ENCODE peak calls at places on chromosomes 4 and X, in ten cellular contexts. One of them, this sample, is unnamed.

GRCh38 chr4:158065176-158065575 is 107.6 kb downstream of the GASK1B start:
- DNase-seq in lower leg skin: no peak
- DNase-seq in tibial nerve: no peak
- DNase-seq in GM12892: no peak
- DNase-seq in heart left ventricle: no peak
- DNase-seq in ovary: no peak
- DNase-seq in right lobe of liver: no peak
- DNase-seq in A549: no peak
- DNase-seq in NB4: no peak
- DNase-seq in thyroid gland: no peak
- DNase-seq in this sample: no peak

GRCh38 chrX:133534172-133534571 is 118.9 kb upstream of the GPC4 start:
- DNase-seq in heart left ventricle: no peak
- DNase-seq in GM12892: no peak
- DNase-seq in right lobe of liver: no peak
- DNase-seq in A549: no peak
- DNase-seq in thyroid gland: no peak
- DNase-seq in ovary: no peak
- DNase-seq in lower leg skin: no peak
- DNase-seq in tibial nerve: no peak
- DNase-seq in NB4: no peak
- DNase-seq in this sample: no peak

GRCh38 chr4:88283661-88284377 is 542 bp downstream of the PPM1K start:
- DNase-seq in lower leg skin: peak
- DNase-seq in NB4: peak
- DNase-seq in GM12892: peak
- DNase-seq in A549: peak
- DNase-seq in thyroid gland: peak
- DNase-seq in heart left ventricle: peak
- DNase-seq in ovary: peak
- DNase-seq in right lobe of liver: peak
- DNase-seq in tibial nerve: peak
- DNase-seq in this sample: peak

GRCh38 chrX:83510466-83511181 is 2.5 kb downstream of the POU3F4 start:
- DNase-seq in heart left ventricle: no peak
- DNase-seq in thyroid gland: no peak
- DNase-seq in lower leg skin: no peak
- DNase-seq in GM12892: no peak
- DNase-seq in NB4: no peak
- DNase-seq in right lobe of liver: no peak
- DNase-seq in A549: no peak
- DNase-seq in ovary: no peak
- DNase-seq in tibial nerve: no peak
- DNase-seq in this sample: no peak

GRCh38 chr4:127049506-127049905 is 583.3 kb upstream of the INTU start:
- DNase-seq in thyroid gland: peak
- DNase-seq in right lobe of liver: no peak
- DNase-seq in tibial nerve: no peak
- DNase-seq in heart left ventricle: no peak
- DNase-seq in ovary: no peak
- DNase-seq in GM12892: no peak
- DNase-seq in NB4: no peak
- DNase-seq in lower leg skin: no peak
- DNase-seq in A549: no peak
- DNase-seq in this sample: no peak

GRCh38 chr4:186900980-186901379 is 177.3 kb upstream of the FAT1 start:
- DNase-seq in NB4: no peak
- DNase-seq in A549: no peak
- DNase-seq in GM12892: no peak
- DNase-seq in heart left ventricle: no peak
- DNase-seq in lower leg skin: no peak
- DNase-seq in thyroid gland: no peak
- DNase-seq in tibial nerve: no peak
- DNase-seq in right lobe of liver: peak
- DNase-seq in ovary: no peak
- DNase-seq in this sample: no peak

GRCh38 chrX:27391601-27392000 is 71.5 kb downstream of the PPP4R3C start:
- DNase-seq in tibial nerve: no peak
- DNase-seq in A549: no peak
- DNase-seq in heart left ventricle: no peak
- DNase-seq in GM12892: no peak
- DNase-seq in lower leg skin: no peak
- DNase-seq in thyroid gland: no peak
- DNase-seq in NB4: no peak
- DNase-seq in ovary: no peak
- DNase-seq in right lobe of liver: no peak
- DNase-seq in this sample: no peak

GRCh38 chr4:79049840-79050520 is 110.7 kb upstream of the PAQR3 start:
- DNase-seq in right lobe of liver: no peak
- DNase-seq in lower leg skin: peak
- DNase-seq in thyroid gland: no peak
- DNase-seq in heart left ventricle: no peak
- DNase-seq in A549: no peak
- DNase-seq in GM12892: no peak
- DNase-seq in tibial nerve: no peak
- DNase-seq in ovary: no peak
- DNase-seq in NB4: peak
- DNase-seq in this sample: peak

GRCh38 chr4:139210486-139210885 is 33.5 kb upstream of the ELF2 start:
- DNase-seq in lower leg skin: no peak
- DNase-seq in ovary: no peak
- DNase-seq in thyroid gland: no peak
- DNase-seq in tibial nerve: no peak
- DNase-seq in A549: no peak
- DNase-seq in heart left ventricle: no peak
- DNase-seq in GM12892: no peak
- DNase-seq in right lobe of liver: no peak
- DNase-seq in NB4: no peak
- DNase-seq in this sample: no peak

GRCh38 chrX:11437642-11438379 is 144.6 kb downstream of the AMELX start:
- DNase-seq in tibial nerve: no peak
- DNase-seq in thyroid gland: no peak
- DNase-seq in lower leg skin: no peak
- DNase-seq in A549: no peak
- DNase-seq in GM12892: no peak
- DNase-seq in NB4: no peak
- DNase-seq in ovary: peak
- DNase-seq in right lobe of liver: peak
- DNase-seq in heart left ventricle: no peak
- DNase-seq in this sample: no peak

GRCh38 chr4:154958621-154959358 is 177.7 kb downstream of the RBM46 start:
- DNase-seq in thyroid gland: peak
- DNase-seq in heart left ventricle: peak
- DNase-seq in ovary: peak
- DNase-seq in A549: no peak
- DNase-seq in right lobe of liver: peak
- DNase-seq in NB4: no peak
- DNase-seq in tibial nerve: peak
- DNase-seq in lower leg skin: no peak
- DNase-seq in GM12892: no peak
- DNase-seq in this sample: no peak

GRCh38 chrX:51896626-51897025 is 3.2 kb downstream of the MAGED1 start:
- DNase-seq in tibial nerve: no peak
- DNase-seq in A549: no peak
- DNase-seq in NB4: no peak
- DNase-seq in right lobe of liver: no peak
- DNase-seq in ovary: no peak
- DNase-seq in lower leg skin: no peak
- DNase-seq in thyroid gland: no peak
- DNase-seq in heart left ventricle: no peak
- DNase-seq in GM12892: no peak
- DNase-seq in this sample: no peak

GRCh38 chrX:2184089-2184488 is 316.7 kb downstream of the DHRSX start:
- DNase-seq in NB4: no peak
- DNase-seq in GM12892: no peak
- DNase-seq in heart left ventricle: no peak
- DNase-seq in thyroid gland: no peak
- DNase-seq in ovary: no peak
- DNase-seq in lower leg skin: no peak
- DNase-seq in A549: no peak
- DNase-seq in tibial nerve: no peak
- DNase-seq in right lobe of liver: no peak
- DNase-seq in this sample: no peak

GRCh38 chr4:23819041-23819511 is 70.8 kb downstream of the PPARGC1A start:
- DNase-seq in ovary: no peak
- DNase-seq in lower leg skin: no peak
- DNase-seq in thyroid gland: peak
- DNase-seq in A549: no peak
- DNase-seq in tibial nerve: no peak
- DNase-seq in heart left ventricle: no peak
- DNase-seq in GM12892: no peak
- DNase-seq in NB4: no peak
- DNase-seq in right lobe of liver: no peak
- DNase-seq in this sample: no peak

GRCh38 chrX:23989689-23990088 is 37.3 kb downstream of the KLHL15 start:
- DNase-seq in NB4: no peak
- DNase-seq in thyroid gland: no peak
- DNase-seq in right lobe of liver: no peak
- DNase-seq in GM12892: no peak
- DNase-seq in ovary: no peak
- DNase-seq in tibial nerve: no peak
- DNase-seq in lower leg skin: no peak
- DNase-seq in A549: no peak
- DNase-seq in heart left ventricle: no peak
- DNase-seq in this sample: no peak

GRCh38 chrX:133838761-133839676 is 146.4 kb downstream of the GPC3 start:
- DNase-seq in GM12892: no peak
- DNase-seq in lower leg skin: no peak
- DNase-seq in ovary: no peak
- DNase-seq in NB4: peak
- DNase-seq in heart left ventricle: no peak
- DNase-seq in A549: peak
- DNase-seq in right lobe of liver: no peak
- DNase-seq in tibial nerve: peak
- DNase-seq in thyroid gland: no peak
- DNase-seq in this sample: no peak

GRCh38 chr4:182133033-182133432 is 110.2 kb upstream of the TENM3 start:
- DNase-seq in tibial nerve: no peak
- DNase-seq in ovary: no peak
- DNase-seq in GM12892: no peak
- DNase-seq in right lobe of liver: no peak
- DNase-seq in A549: no peak
- DNase-seq in heart left ventricle: no peak
- DNase-seq in thyroid gland: no peak
- DNase-seq in NB4: no peak
- DNase-seq in lower leg skin: no peak
- DNase-seq in this sample: no peak

GRCh38 chrX:152907084-152907651 is 9.3 kb downstream of the ZNF185 start:
- DNase-seq in thyroid gland: no peak
- DNase-seq in GM12892: no peak
- DNase-seq in lower leg skin: no peak
- DNase-seq in ovary: no peak
- DNase-seq in A549: no peak
- DNase-seq in right lobe of liver: no peak
- DNase-seq in tibial nerve: no peak
- DNase-seq in NB4: no peak
- DNase-seq in heart left ventricle: no peak
- DNase-seq in this sample: no peak

GRCh38 chr4:71186566-71187398 is 152.0 kb upstream of the SLC4A4 start:
- DNase-seq in lower leg skin: no peak
- DNase-seq in heart left ventricle: peak
- DNase-seq in NB4: no peak
- DNase-seq in ovary: peak
- DNase-seq in GM12892: peak
- DNase-seq in tibial nerve: no peak
- DNase-seq in thyroid gland: peak
- DNase-seq in right lobe of liver: peak
- DNase-seq in A549: peak
- DNase-seq in this sample: no peak
- TF ChIP-seq POLR2A in lower leg skin: no peak
- TF ChIP-seq POLR2A in heart left ventricle: no peak
- TF ChIP-seq POLR2A in NB4: no peak
- TF ChIP-seq POLR2A in ovary: no peak
- TF ChIP-seq POLR2A in GM12892: no peak
- TF ChIP-seq POLR2A in tibial nerve: peak
- TF ChIP-seq POLR2A in thyroid gland: peak
- TF ChIP-seq POLR2A in right lobe of liver: peak
- TF ChIP-seq POLR2A in A549: peak
- TF ChIP-seq POLR2A in this sample: no peak

DNA sequence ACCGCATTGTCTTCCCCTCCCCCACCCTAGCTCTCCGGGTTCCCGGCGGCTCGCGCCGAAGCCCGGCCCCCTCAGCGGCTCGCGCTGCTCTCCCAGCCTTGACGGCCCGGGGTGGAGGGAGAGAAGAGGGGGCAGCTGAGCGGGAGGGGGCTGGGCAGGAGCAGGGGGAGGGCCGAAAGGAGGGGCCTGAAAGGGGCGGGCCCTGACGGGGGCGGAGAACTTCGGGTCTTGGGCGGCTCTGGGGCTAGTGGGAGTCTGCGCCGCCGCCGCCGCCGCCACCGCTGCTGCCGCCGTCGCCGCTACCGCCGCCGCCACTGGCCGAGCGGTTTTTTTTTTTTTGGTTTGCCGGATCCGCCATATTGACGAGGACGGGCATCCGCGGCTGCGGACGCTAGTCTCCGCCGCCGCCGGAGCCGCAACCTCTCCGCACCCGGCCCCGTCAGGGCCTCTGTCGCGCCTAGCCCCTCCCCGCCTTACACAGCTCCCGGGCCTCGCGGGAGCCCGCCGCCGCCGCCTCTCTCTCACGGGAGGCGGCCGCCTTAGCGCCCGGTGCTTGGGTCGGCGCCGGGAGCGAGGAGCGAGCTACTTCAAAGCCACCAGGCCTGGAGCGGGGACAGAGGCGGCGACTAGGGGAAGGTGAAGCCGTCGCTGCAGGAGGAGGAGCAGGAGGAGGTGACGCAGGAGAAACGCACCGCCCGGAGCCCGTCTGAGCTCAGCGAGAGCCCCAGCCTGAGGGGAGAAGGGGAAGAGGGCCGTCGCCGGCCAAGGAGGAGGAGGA is at the start of gene USP9X:
- DNase-seq in heart left ventricle: peak
- DNase-seq in GM12892: peak
- DNase-seq in NB4: peak
- DNase-seq in right lobe of liver: peak
- DNase-seq in tibial nerve: peak
- DNase-seq in lower leg skin: peak
- DNase-seq in A549: peak
- DNase-seq in thyroid gland: peak
- DNase-seq in ovary: peak
- DNase-seq in this sample: peak
- TF ChIP-seq POLR2A in heart left ventricle: no peak
- TF ChIP-seq POLR2A in GM12892: peak
- TF ChIP-seq POLR2A in NB4: peak
- TF ChIP-seq POLR2A in right lobe of liver: peak
- TF ChIP-seq POLR2A in tibial nerve: peak
- TF ChIP-seq POLR2A in lower leg skin: no peak
- TF ChIP-seq POLR2A in A549: peak
- TF ChIP-seq POLR2A in thyroid gland: no peak
- TF ChIP-seq POLR2A in ovary: peak
- TF ChIP-seq POLR2A in this sample: peak

GRCh38 chr4:184733654-184734524 is at the start of gene CENPU:
- DNase-seq in heart left ventricle: peak
- DNase-seq in A549: peak
- DNase-seq in ovary: peak
- DNase-seq in NB4: peak
- DNase-seq in lower leg skin: peak
- DNase-seq in GM12892: peak
- DNase-seq in thyroid gland: peak
- DNase-seq in right lobe of liver: peak
- DNase-seq in tibial nerve: peak
- DNase-seq in this sample: peak
- TF ChIP-seq POLR2A in heart left ventricle: no peak
- TF ChIP-seq POLR2A in A549: peak
- TF ChIP-seq POLR2A in ovary: peak
- TF ChIP-seq POLR2A in NB4: peak
- TF ChIP-seq POLR2A in lower leg skin: no peak
- TF ChIP-seq POLR2A in GM12892: peak
- TF ChIP-seq POLR2A in thyroid gland: no peak
- TF ChIP-seq POLR2A in right lobe of liver: peak
- TF ChIP-seq POLR2A in tibial nerve: peak
- TF ChIP-seq POLR2A in this sample: peak

GRCh38 chrX:154546354-154547244 is at the start of gene G6PD:
- DNase-seq in heart left ventricle: no peak
- DNase-seq in A549: peak
- DNase-seq in thyroid gland: peak
- DNase-seq in tibial nerve: peak
- DNase-seq in right lobe of liver: no peak
- DNase-seq in lower leg skin: no peak
- DNase-seq in ovary: no peak
- DNase-seq in NB4: peak
- DNase-seq in GM12892: peak
- DNase-seq in this sample: peak
- TF ChIP-seq POLR2A in heart left ventricle: no peak
- TF ChIP-seq POLR2A in A549: peak
- TF ChIP-seq POLR2A in thyroid gland: no peak
- TF ChIP-seq POLR2A in tibial nerve: no peak
- TF ChIP-seq POLR2A in right lobe of liver: peak
- TF ChIP-seq POLR2A in lower leg skin: no peak
- TF ChIP-seq POLR2A in ovary: peak
- TF ChIP-seq POLR2A in NB4: peak
- TF ChIP-seq POLR2A in GM12892: peak
- TF ChIP-seq POLR2A in this sample: peak